ENCODE peak calls at places on chromosomes 12 and 14, in five cellular contexts. I, Z, U, Q and J are unnamed samples.

GRCh38 chr14:90842726-90843125 is 26.5 kb upstream of the TTC7B start:
- DNase-seq in I (no peak), Z (no peak), U (no peak), Q (no peak), J (no peak)

GRCh38 chr12:12015073-12015685 is 55.6 kb upstream of the BCL2L14 start:
- DNase-seq in I (no peak), Z (no peak), U (no peak), Q (no peak), J (no peak)

GRCh38 chr14:59362533-59362932 is 102.6 kb downstream of the GPR135 start:
- DNase-seq in I (no peak), Z (no peak), U (no peak), Q (peak), J (no peak)

GRCh38 chr12:53006810-53007742 is 820 bp downstream of the EIF4B start:
- DNase-seq in I (peak), Z (peak), U (peak), Q (peak), J (no peak)

GRCh38 chr12:78402366-78403134 is 462.0 kb upstream of the SYT1 start:
- DNase-seq in I (no peak), Z (no peak), U (no peak), Q (peak), J (no peak)

GRCh38 chr14:104931323-104931770 is 6.7 kb downstream of the PLD4 start:
- DNase-seq in I (no peak), Z (no peak), U (no peak), Q (no peak), J (no peak)

GRCh38 chr12:1777798-1778197 is 42.6 kb upstream of the LRTM2 start:
- DNase-seq in I (peak), Z (no peak), U (no peak), Q (peak), J (no peak)

GRCh38 chr12:65443038-65443437 is 164.6 kb downstream of the MSRB3 start:
- DNase-seq in I (peak), Z (no peak), U (no peak), Q (no peak), J (no peak)

GRCh38 chr12:57309420-57309819 is 58.4 kb upstream of the STAC3 start:
- DNase-seq in I (peak), Z (no peak), U (no peak), Q (peak), J (no peak)

GRCh38 chr14:50321009-50321660 is 9.0 kb downstream of the DMAC2L start:
- DNase-seq in I (peak), Z (peak), U (peak), Q (peak), J (peak)

GRCh38 chr12:53500119-53500775 is 836 bp upstream of the TARBP2 start:
- DNase-seq in I (peak), Z (peak), U (peak), Q (peak), J (peak)

GRCh38 chr12:48557919-48558318 is 11.9 kb downstream of the LALBA start:
- DNase-seq in I (no peak), Z (no peak), U (no peak), Q (no peak), J (no peak)

GRCh38 chr14:23071244-23071974 is 14.1 kb upstream of the CDH24 start:
- DNase-seq in I (peak), Z (peak), U (peak), Q (peak), J (peak)

GRCh38 chr14:68573126-68573525 is 219.7 kb downstream of the ZFP36L1 start:
- DNase-seq in I (no peak), Z (no peak), U (no peak), Q (no peak), J (no peak)

GRCh38 chr12:72273851-72274284 is 1.7 kb downstream of the TRHDE start:
- DNase-seq in I (no peak), Z (no peak), U (no peak), Q (no peak), J (no peak)

GRCh38 chr12:120363274-120363855 is 5.6 kb downstream of the MSI1 start:
- DNase-seq in I (no peak), Z (no peak), U (no peak), Q (no peak), J (no peak)

GRCh38 chr12:13128291-13129000 is 25.0 kb upstream of the GSG1 start:
- DNase-seq in I (peak), Z (no peak), U (no peak), Q (no peak), J (peak)

GRCh38 chr12:92365836-92366235 is 220.2 kb upstream of the BTG1 start:
- DNase-seq in I (no peak), Z (no peak), U (no peak), Q (no peak), J (no peak)

GRCh38 chr12:55700255-55701018 is 7.3 kb downstream of the ITGA7 start:
- DNase-seq in I (peak), Z (no peak), U (no peak), Q (no peak), J (no peak)

GRCh38 chr12:98821232-98821631 is 176.1 kb downstream of the APAF1 start:
- DNase-seq in I (no peak), Z (no peak), U (no peak), Q (no peak), J (no peak)

GRCh38 chr12:57006809-57007475 is 596 bp upstream of the ZBTB39 start:
- DNase-seq in I (no peak), Z (no peak), U (no peak), Q (no peak), J (no peak)

GRCh38 chr14:26597136-26598080 is at the start of gene NOVA1:
- DNase-seq in I (no peak), Z (peak), U (no peak), Q (no peak), J (no peak)

GRCh38 chr14:76298896-76299295 is 77.0 kb upstream of the ESRRB start:
- DNase-seq in I (no peak), Z (no peak), U (no peak), Q (no peak), J (no peak)

GRCh38 chr14:76292561-76292960 is 83.4 kb upstream of the ESRRB start:
- DNase-seq in I (no peak), Z (no peak), U (no peak), Q (no peak), J (no peak)

GRCh38 chr14:76293923-76294322 is 82.0 kb upstream of the ESRRB start:
- DNase-seq in I (no peak), Z (no peak), U (no peak), Q (no peak), J (no peak)

GRCh38 chr14:76293221-76293620 is 82.7 kb upstream of the ESRRB start:
- DNase-seq in I (no peak), Z (no peak), U (no peak), Q (no peak), J (no peak)

GRCh38 chr14:76294876-76295275 is 81.1 kb upstream of the ESRRB start:
- DNase-seq in I (no peak), Z (no peak), U (no peak), Q (no peak), J (no peak)
- TF ChIP-seq CTCF in I (no peak), Z (no peak), U (no peak), Q (no peak), J (no peak)

GRCh38 chr14:94129111-94129757 is at the start of gene IFI27L2:
- DNase-seq in I (peak), Z (peak), U (peak), Q (peak), J (peak)

GRCh38 chr14:94129758-94130414 is 482 bp upstream of the IFI27L2 start:
- DNase-seq in I (no peak), Z (peak), U (no peak), Q (peak), J (no peak)

GRCh38 chr14:94128216-94128839 is 1.1 kb downstream of the IFI27L2 start:
- DNase-seq in I (no peak), Z (no peak), U (peak), Q (no peak), J (no peak)

GRCh38 chr14:94135476-94135875 is 6.1 kb upstream of the IFI27L2 start:
- DNase-seq in I (no peak), Z (no peak), U (no peak), Q (no peak), J (no peak)

GRCh38 chr14:94132285-94132887 is 3.0 kb upstream of the IFI27L2 start:
- DNase-seq in I (peak), Z (peak), U (peak), Q (peak), J (no peak)
- TF ChIP-seq CTCF in I (peak), Z (peak), U (peak), Q (peak), J (peak)

DNA sequence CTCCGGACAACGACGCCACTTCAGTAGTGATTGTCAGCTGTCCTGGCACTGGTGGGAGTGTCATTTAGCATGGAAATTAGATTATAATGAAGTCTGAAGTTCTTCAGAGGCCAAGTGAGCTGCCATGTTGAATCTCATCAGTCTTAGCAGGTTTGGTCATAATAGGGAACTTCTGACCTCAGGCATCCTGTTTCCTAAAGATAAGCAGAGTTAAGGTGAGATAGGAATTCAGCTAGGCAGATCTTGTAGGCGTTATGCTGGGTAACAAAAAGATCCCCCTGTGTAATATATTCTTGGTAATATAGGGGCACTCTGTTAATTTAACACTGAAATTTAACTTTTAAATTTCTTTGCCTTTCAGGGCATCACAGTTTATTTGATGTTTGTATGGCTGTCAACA is 137.5 kb downstream of the CCDC91 start:
- DNase-seq in I (no peak), Z (no peak), U (no peak), Q (no peak), J (no peak)
- TF ChIP-seq CTCF in I (no peak), Z (no peak), U (no peak), Q (no peak), J (no peak)

DNA sequence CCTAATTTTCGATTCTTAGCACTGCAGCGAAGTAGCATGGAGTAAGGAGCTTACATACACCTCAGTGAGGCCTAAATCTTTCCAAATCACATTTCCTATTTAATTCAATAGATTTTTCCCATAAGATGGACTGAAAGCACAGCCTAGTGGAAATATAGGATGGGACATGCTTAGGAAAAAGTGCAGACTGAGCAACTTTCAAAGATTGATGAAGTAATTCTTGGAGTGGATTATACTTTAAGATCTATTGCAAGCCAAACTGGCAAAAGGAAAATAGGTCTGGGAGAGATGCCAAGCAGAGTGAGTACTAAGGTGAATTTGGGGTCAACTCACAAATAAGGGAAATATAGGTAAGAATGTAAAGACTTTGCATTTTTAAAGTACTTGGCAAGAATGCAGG is 170.3 kb upstream of the FOXG1 start:
- DNase-seq in I (no peak), Z (no peak), U (no peak), Q (peak), J (peak)
- TF ChIP-seq CTCF in I (no peak), Z (no peak), U (no peak), Q (peak), J (peak)

DNA sequence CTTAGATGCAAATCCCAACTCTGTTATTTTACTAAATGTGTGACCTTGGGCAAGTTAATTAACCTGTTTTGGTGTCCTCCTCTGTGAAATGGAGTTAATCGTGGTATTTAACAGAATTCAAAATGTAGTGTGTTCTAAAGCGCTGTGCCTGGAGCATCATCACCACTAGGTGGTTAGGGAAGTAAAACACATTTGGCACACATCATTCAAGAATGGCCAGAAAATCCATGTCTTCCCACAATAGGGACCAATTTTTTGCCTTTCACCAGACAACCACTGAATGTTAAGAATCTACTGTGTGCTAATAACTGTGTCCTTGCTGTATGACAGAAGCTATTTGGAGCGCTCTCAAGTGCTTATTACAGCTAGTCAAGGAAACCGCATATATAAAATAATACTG is 133.4 kb downstream of the MON2 start:
- DNase-seq in I (peak), Z (no peak), U (no peak), Q (no peak), J (no peak)
- TF ChIP-seq CTCF in I (peak), Z (no peak), U (no peak), Q (peak), J (peak)

DNA sequence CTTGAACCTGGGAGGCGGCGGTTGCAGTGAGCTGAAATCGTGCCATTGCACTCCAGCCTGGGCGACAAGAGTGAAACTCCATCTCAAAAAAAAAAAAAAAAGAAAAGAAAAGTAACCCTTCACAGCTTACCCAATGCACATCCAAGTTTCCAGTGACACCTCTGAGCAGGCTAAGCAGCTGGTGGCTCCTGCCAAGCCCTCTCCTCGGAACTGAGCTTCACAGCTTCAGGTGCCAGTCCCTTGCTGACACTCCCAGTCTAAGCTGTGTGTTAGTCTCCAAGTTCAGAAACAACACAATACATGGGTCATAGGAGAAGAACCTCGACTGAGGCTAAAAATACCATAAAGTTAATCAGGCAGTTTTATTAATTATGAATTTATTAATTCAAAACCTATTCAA is 7.9 kb downstream of the CD9 start:
- DNase-seq in I (no peak), Z (no peak), U (no peak), Q (no peak), J (no peak)
- TF ChIP-seq CTCF in I (no peak), Z (no peak), U (no peak), Q (no peak), J (no peak)

GRCh38 chr14:85528080-85528881 is 1.7 kb upstream of the FLRT2 start:
- DNase-seq in I (peak), Z (no peak), U (peak), Q (peak), J (no peak)
- TF ChIP-seq CTCF in I (peak), Z (peak), U (peak), Q (peak), J (peak)

DNA sequence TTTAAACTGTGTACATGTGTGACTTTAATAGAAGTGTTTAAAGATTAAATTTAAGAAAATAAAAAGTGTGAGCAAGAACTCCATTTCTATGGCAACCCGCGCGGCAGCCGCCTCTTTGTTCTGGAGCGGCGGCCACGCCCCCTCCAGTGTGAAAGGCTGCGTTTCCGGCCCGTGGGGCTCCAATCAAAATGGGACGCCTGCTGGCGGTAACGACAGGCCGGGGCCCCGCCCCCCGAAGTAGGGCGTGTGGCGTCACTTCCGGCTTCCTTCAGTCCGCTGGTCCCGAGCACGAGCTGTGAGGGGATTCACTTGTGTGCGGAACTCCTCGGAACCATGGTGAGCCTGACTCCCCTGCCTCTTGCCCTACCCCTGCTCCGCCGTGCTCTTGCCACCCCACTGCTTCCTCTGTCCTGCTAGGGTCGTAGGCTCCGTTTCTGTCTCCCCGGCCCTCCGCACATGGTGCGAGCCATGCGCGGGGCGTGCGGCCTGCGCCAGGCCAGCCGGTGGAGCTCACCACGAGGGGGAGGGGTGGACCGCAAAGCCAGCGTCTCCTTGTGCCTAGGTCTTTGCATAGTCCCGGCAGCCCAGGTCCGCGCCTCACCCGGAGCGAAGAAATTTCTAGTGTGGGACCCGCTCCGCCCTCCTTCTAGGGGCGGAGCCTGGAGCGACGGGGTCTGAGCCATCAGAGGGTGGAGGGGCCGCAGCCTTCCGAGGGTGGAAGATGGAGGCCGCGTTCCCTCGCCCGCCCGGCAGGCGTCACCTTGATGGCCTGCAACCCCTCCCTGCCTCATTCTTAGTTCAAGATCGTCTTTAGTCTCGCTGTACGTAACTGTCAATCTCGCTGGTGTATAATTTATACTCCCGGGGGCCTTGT is at the start of gene CCT2:
- DNase-seq in I (peak), Z (peak), U (peak), Q (peak), J (peak)
- TF ChIP-seq CTCF in I (peak), Z (no peak), U (no peak), Q (peak), J (peak)

GRCh38 chr12:26861690-26862089 is 28.7 kb upstream of the ITPR2 start:
- DNase-seq in I (no peak), Z (no peak), U (no peak), Q (no peak), J (no peak)

GRCh38 chr12:26867084-26867483 is 34.1 kb upstream of the ITPR2 start:
- DNase-seq in I (no peak), Z (no peak), U (no peak), Q (no peak), J (no peak)

GRCh38 chr12:26868505-26869494 is 35.8 kb upstream of the ITPR2 start:
- DNase-seq in I (no peak), Z (no peak), U (no peak), Q (no peak), J (no peak)

GRCh38 chr12:26857465-26858176 is 24.6 kb upstream of the ITPR2 start:
- DNase-seq in I (no peak), Z (no peak), U (no peak), Q (no peak), J (no peak)

DNA sequence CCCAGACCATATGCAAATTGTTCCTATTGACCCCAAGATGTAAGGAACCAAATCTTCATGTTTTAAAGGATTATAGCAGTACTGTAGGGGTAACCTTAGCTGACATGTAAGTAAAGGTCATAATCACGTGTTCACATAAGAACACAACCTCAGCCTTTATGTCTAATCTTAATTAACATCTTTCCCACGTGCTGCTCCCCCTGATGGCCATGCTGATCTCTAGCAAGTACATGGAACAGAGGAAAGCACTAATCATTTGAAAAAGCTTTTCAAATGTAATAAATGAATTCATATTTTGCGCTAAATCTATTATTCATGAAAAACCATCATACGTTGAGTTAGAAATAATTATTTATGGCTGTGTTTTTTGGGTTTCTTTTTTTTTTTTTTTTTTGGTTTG is 30.5 kb upstream of the ITPR2 start:
- DNase-seq in I (no peak), Z (no peak), U (no peak), Q (no peak), J (no peak)
- TF ChIP-seq CTCF in I (peak), Z (no peak), U (no peak), Q (peak), J (peak)